ENCODE peak calls at places on chromosomes 7 and 10, in four cellular contexts. T is right cardiac atrium, D is thoracic aorta, H is ovary. U is an unnamed sample.

GRCh38 chr10:20984632-20985031 is 87.5 kb upstream of the NEBL start:
- DNase-seq in T (no peak), D (no peak), H (no peak), U (no peak)

GRCh38 chr7:36945612-36946400 is 221.5 kb upstream of the AOAH start:
- DNase-seq in T (no peak), D (no peak), H (no peak), U (no peak)

GRCh38 chr7:32890553-32891045 is 961 bp downstream of the KBTBD2 start:
- DNase-seq in T (no peak), D (no peak), H (no peak), U (no peak)

GRCh38 chr7:1963575-1963974 is 269.2 kb downstream of the MAD1L1 start:
- DNase-seq in T (no peak), D (no peak), H (no peak), U (no peak)

GRCh38 chr10:93553501-93554374 is 12.7 kb upstream of the FFAR4 start:
- DNase-seq in T (no peak), D (no peak), H (no peak), U (no peak)

GRCh38 chr10:78706256-78706655 is 362.5 kb upstream of the ZMIZ1 start:
- DNase-seq in T (no peak), D (no peak), H (no peak), U (no peak)

GRCh38 chr7:93185303-93186027 is 37.3 kb upstream of the SAMD9L start:
- DNase-seq in T (no peak), D (no peak), H (no peak), U (no peak)

GRCh38 chr10:11472158-11472753 is 139.2 kb downstream of the USP6NL start:
- DNase-seq in T (peak), D (no peak), H (peak), U (peak)

GRCh38 chr7:150322833-150323681 is at the start of the genes ACTR3C and LRRC61:
- DNase-seq in T (no peak), D (no peak), H (peak), U (no peak)

GRCh38 chr10:71590786-71591350 is 128.7 kb downstream of the C10orf105 start:
- DNase-seq in T (no peak), D (no peak), H (no peak), U (no peak)

GRCh38 chr7:2521952-2522591 is 2.5 kb downstream of the LFNG start:
- DNase-seq in T (peak), D (no peak), H (no peak), U (no peak)

GRCh38 chr10:123427386-123427785 is 238.8 kb upstream of the GPR26 start:
- DNase-seq in T (peak), D (no peak), H (no peak), U (no peak)

GRCh38 chr10:96268341-96268909 is 2.9 kb downstream of the BLNK start:
- DNase-seq in T (no peak), D (no peak), H (no peak), U (no peak)

GRCh38 chr7:30321089-30321991 is 36.9 kb downstream of the ZNRF2 start:
- DNase-seq in T (no peak), D (no peak), H (no peak), U (no peak)

GRCh38 chr7:130473289-130473688 is 18.6 kb upstream of the MEST start:
- DNase-seq in T (no peak), D (no peak), H (no peak), U (no peak)

GRCh38 chr10:95196053-95196452 is 2.0 kb downstream of the ACSM6 start:
- DNase-seq in T (no peak), D (no peak), H (no peak), U (peak)

GRCh38 chr7:101790566-101791293 is 26.7 kb upstream of the CUX1 start:
- DNase-seq in T (no peak), D (no peak), H (no peak), U (no peak)

GRCh38 chr10:129643266-129643665 is 176.2 kb downstream of the MGMT start:
- DNase-seq in T (no peak), D (no peak), H (no peak), U (no peak)

GRCh38 chr10:1358147-1358546 is 302.0 kb downstream of the WDR37 start:
- DNase-seq in T (no peak), D (no peak), H (no peak), U (no peak)

GRCh38 chr7:24354456-24354855 is 70.5 kb downstream of the NPY start:
- DNase-seq in T (no peak), D (no peak), H (no peak), U (no peak)

GRCh38 chr7:121499526-121500123 is 103.5 kb upstream of the FAM3C start:
- DNase-seq in T (no peak), D (no peak), H (no peak), U (no peak)

GRCh38 chr10:59553127-59553649 is 156.5 kb downstream of the SLC16A9 start:
- DNase-seq in T (no peak), D (no peak), H (no peak), U (no peak)

GRCh38 chr10:129417164-129417563 is 49.9 kb upstream of the MGMT start:
- DNase-seq in T (no peak), D (no peak), H (no peak), U (no peak)

GRCh38 chr7:112869111-112869774 is 79.0 kb upstream of the TMEM168 start:
- DNase-seq in T (peak), D (no peak), H (no peak), U (no peak)

GRCh38 chr10:124640056-124640455 is 104.1 kb downstream of the FAM53B start:
- DNase-seq in T (peak), D (no peak), H (no peak), U (no peak)

GRCh38 chr7:100837099-100837836 is 9.9 kb upstream of the EPHB4 start:
- DNase-seq in T (peak), D (peak), H (peak), U (peak)

GRCh38 chr10:21526184-21526951 is 886 bp upstream of the SKIDA1 start:
- DNase-seq in T (peak), D (peak), H (peak), U (peak)

GRCh38 chr10:132452216-132452650 is 55.2 kb downstream of the PWWP2B start:
- DNase-seq in T (no peak), D (no peak), H (peak), U (no peak)
- H3K27ac ChIP-seq in T (no peak), D (no peak), H (no peak), U (no peak)

GRCh38 chr7:140774371-140774770 is 77.9 kb downstream of the NDUFB2 start:
- DNase-seq in T (no peak), D (no peak), H (no peak), U (no peak)

GRCh38 chr7:140769852-140770251 is 73.3 kb downstream of the NDUFB2 start:
- DNase-seq in T (no peak), D (no peak), H (no peak), U (no peak)

GRCh38 chr7:140771826-140772225 is 75.3 kb downstream of the NDUFB2 start:
- DNase-seq in T (no peak), D (no peak), H (no peak), U (no peak)

GRCh38 chr7:140778568-140778967 is 82.1 kb downstream of the NDUFB2 start:
- DNase-seq in T (no peak), D (no peak), H (no peak), U (no peak)

DNA sequence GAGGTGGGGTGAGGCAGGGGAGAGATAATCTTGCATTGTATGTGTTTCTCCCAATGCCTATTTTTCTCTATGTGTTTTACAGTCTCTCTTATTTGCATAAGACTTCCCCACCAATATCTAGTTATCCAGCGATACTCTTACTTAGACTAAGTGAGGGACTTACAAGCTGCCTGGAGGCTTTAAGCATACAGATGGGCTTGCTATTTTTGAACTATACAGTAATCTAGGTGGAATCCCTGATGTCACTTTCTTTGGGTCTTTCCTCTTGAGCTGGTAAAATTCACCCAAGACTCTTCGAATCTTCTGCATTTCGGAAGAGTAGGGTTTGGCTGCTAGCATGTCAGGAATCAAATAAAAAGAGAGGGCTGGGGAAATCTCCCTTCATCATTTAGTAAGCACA is 76.6 kb downstream of the NDUFB2 start:
- DNase-seq in T (no peak), D (no peak), H (no peak), U (no peak)
- H3K27ac ChIP-seq in T (no peak), D (no peak), H (no peak), U (no peak)

DNA sequence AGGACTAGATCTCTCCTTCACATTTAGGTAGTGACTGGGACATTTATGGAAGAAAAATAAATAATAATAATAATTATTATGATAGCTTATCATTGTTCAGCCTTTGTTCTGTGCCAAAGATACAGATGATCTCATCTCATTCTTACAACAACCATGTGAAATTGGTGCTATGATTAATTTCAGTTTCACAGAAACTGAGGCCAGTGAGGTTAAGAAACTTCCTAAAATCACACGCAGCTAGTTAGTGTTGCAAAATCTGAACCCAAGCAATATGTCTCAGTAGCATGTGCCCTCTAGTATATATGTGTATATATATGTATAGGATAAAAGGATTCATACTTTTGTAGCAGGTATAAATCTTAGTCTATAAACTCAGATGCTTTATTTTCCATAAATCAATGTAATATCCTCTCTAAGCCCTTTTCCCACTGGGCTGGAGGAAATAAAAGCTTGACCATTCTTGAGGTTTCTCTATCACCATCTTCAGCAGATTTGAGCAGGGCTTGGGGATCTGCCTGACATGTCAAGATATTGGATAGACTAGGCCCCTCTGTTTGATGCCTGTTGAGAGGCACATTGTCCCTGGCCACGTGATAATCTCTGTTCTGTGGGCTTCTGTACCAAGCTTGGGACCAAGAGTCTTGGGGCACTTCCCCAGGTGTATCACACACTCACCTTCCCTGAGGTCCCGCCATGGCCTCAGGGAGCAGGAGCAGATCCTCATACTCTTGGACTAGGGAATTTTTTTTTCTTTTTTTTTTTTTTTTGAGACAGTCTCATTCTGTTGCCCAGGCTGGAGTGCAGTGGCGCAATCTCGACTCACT is 172.6 kb upstream of the NRP1 start:
- DNase-seq in T (no peak), D (no peak), H (no peak), U (no peak)
- H3K27ac ChIP-seq in T (no peak), D (peak), H (no peak), U (no peak)

GRCh38 chr10:3914702-3915101 is 129.7 kb upstream of the KLF6 start:
- DNase-seq in T (no peak), D (no peak), H (no peak), U (no peak)
- H3K27ac ChIP-seq in T (no peak), D (no peak), H (no peak), U (no peak)

DNA sequence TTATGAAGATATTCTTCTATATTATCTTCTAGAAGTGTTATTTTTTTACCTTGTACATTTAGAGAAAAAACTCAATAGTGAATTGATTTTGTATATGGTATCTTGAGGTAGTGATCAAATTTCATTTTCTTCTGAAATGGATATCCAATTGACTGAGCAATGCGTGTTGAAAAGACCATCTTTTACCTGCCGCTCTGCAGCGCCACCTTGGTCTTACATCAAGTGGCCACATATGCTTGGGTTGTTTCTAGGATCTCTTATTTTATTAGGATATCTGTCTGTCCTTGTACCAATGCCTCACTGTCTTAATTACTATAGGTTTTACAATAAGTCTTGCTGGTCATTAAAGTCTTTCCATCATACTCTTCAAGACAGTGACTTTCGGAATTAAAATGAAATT is 53.0 kb downstream of the CUL2 start:
- DNase-seq in T (no peak), D (no peak), H (no peak), U (no peak)
- H3K27ac ChIP-seq in T (no peak), D (no peak), H (no peak), U (no peak)

GRCh38 chr7:50362142-50362541 is 57.6 kb downstream of the IKZF1 start:
- DNase-seq in T (no peak), D (no peak), H (no peak), U (no peak)
- H3K27ac ChIP-seq in T (no peak), D (no peak), H (no peak), U (no peak)

DNA sequence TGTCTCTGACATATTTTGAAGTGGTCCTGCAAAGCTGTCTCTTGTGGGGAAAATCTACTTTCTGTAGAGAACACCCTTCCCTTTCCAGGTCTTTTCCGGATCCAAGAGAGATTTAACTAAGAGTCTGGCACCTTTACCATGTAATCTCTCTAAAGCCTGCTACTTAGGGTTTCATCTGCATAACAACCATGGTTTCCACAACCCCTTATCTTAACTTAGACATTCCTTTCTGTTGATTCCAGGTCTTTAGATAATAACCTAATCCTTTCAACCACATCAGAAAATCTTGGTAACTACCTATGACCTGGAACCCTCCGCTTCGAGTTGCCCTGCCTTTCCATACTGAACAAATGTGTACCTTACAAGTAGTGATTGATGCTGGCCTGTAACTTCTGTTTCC is 243.6 kb upstream of the PTER start:
- DNase-seq in T (no peak), D (no peak), H (no peak), U (no peak)
- H3K27ac ChIP-seq in T (no peak), D (no peak), H (no peak), U (no peak)

GRCh38 chr7:80890839-80891544 is 27.9 kb downstream of the SEMA3C start:
- DNase-seq in T (no peak), D (no peak), H (no peak), U (no peak)

GRCh38 chr7:80896856-80897598 is 21.8 kb downstream of the SEMA3C start:
- DNase-seq in T (no peak), D (no peak), H (no peak), U (no peak)

GRCh38 chr7:80890391-80890790 is 28.5 kb downstream of the SEMA3C start:
- DNase-seq in T (no peak), D (no peak), H (no peak), U (no peak)

GRCh38 chr7:80889525-80889924 is 29.3 kb downstream of the SEMA3C start:
- DNase-seq in T (no peak), D (no peak), H (no peak), U (no peak)

DNA sequence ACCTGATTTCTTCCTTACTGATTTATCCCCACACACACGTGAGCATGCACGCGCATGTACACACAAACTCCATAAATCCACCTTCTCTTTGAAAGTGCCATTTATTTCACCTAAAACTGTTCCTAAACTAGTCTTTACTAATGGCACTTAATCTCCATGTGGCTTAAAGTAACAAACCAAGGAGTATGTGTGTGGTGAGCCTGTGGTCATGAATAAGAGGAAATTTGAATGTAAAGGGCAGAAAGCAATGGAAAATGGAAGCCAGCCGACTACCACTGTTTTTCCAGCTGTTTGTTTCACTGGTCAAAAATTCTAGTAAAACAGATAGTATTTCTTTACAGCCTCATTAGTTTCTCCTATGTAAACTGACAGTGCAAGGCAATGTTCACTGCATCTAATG is 23.8 kb downstream of the SEMA3C start:
- DNase-seq in T (no peak), D (no peak), H (no peak), U (no peak)
- H3K27ac ChIP-seq in T (no peak), D (no peak), H (no peak), U (no peak)

GRCh38 chr10:89262331-89263020 is 10.9 kb upstream of the LIPA start:
- DNase-seq in T (no peak), D (no peak), H (no peak), U (no peak)
- H3K27ac ChIP-seq in T (no peak), D (no peak), H (no peak), U (peak)